ENCODE peak calls at places on chromosome 6, in five cellular contexts. Q is RWPE1, V is cardiac muscle cell, T is HepG2, Y is RWPE2. J is an unnamed sample.

GRCh38 chr6:144467153-144467762 is 182.1 kb downstream of the UTRN start:
- DNase-seq in Q (peak), V (no peak), T (no peak), Y (no peak), J (no peak)

GRCh38 chr6:63066053-63066704 is 145.1 kb upstream of the FKBP1C start:
- DNase-seq in Q (no peak), V (peak), T (peak), Y (no peak), J (no peak)

GRCh38 chr6:20306491-20306890 is 94.2 kb upstream of the MBOAT1 start:
- DNase-seq in Q (no peak), V (no peak), T (no peak), Y (no peak), J (no peak)

GRCh38 chr6:100622907-100623692 is 158.4 kb upstream of the SIM1 start:
- DNase-seq in Q (no peak), V (no peak), T (no peak), Y (no peak), J (no peak)

GRCh38 chr6:139588076-139588639 is 213.7 kb upstream of the CITED2 start:
- DNase-seq in Q (no peak), V (peak), T (peak), Y (no peak), J (peak)

GRCh38 chr6:7042654-7043545 is 64.9 kb upstream of the RREB1 start:
- DNase-seq in Q (no peak), V (peak), T (peak), Y (no peak), J (no peak)

GRCh38 chr6:162123797-162124196 is 603.8 kb downstream of the PRKN start:
- DNase-seq in Q (no peak), V (peak), T (no peak), Y (no peak), J (no peak)

GRCh38 chr6:109478222-109478805 is 4.7 kb downstream of the ZBTB24 start:
- DNase-seq in Q (no peak), V (no peak), T (no peak), Y (no peak), J (no peak)

GRCh38 chr6:22667855-22668254 is 98.5 kb downstream of the HDGFL1 start:
- DNase-seq in Q (no peak), V (no peak), T (peak), Y (no peak), J (no peak)

GRCh38 chr6:26156850-26157149 is 69.6 kb downstream of the HFE start:
- DNase-seq in Q (no peak), V (no peak), T (no peak), Y (no peak), J (no peak)

GRCh38 chr6:85390775-85391174 is 59.1 kb upstream of the NT5E start:
- DNase-seq in Q (no peak), V (no peak), T (no peak), Y (no peak), J (no peak)

GRCh38 chr6:141580988-141581387 is 551.7 kb upstream of the GJE1 start:
- DNase-seq in Q (peak), V (no peak), T (no peak), Y (no peak), J (no peak)

GRCh38 chr6:6599468-6599873 is 11.0 kb downstream of the LY86 start:
- DNase-seq in Q (no peak), V (no peak), T (no peak), Y (no peak), J (no peak)

GRCh38 chr6:4607793-4608192 is 168.4 kb upstream of the CDYL start:
- DNase-seq in Q (no peak), V (peak), T (no peak), Y (no peak), J (no peak)

GRCh38 chr6:154487367-154488275 is 22.9 kb downstream of the CNKSR3 start:
- DNase-seq in Q (no peak), V (no peak), T (peak), Y (no peak), J (no peak)

GRCh38 chr6:147214248-147215227 is 10.3 kb downstream of the STXBP5 start:
- DNase-seq in Q (no peak), V (no peak), T (no peak), Y (no peak), J (no peak)

GRCh38 chr6:90328004-90328403 is 31.4 kb upstream of the BACH2 start:
- DNase-seq in Q (peak), V (no peak), T (no peak), Y (no peak), J (no peak)

GRCh38 chr6:44558315-44559227 is 171.1 kb downstream of the CDC5L start:
- DNase-seq in Q (no peak), V (no peak), T (no peak), Y (no peak), J (no peak)

GRCh38 chr6:166656269-166657206 is 29.5 kb upstream of the RPS6KA2 start:
- DNase-seq in Q (no peak), V (no peak), T (peak), Y (no peak), J (no peak)

GRCh38 chr6:140773276-140773675 is 1359.4 kb upstream of the GJE1 start:
- DNase-seq in Q (no peak), V (no peak), T (no peak), Y (no peak), J (no peak)

GRCh38 chr6:116221067-116221466 is 32.8 kb downstream of the TSPYL4 start:
- DNase-seq in Q (no peak), V (no peak), T (no peak), Y (no peak), J (no peak)

GRCh38 chr6:112218563-112218962 is 35.8 kb downstream of the LAMA4 start:
- DNase-seq in Q (no peak), V (peak), T (no peak), Y (no peak), J (peak)

GRCh38 chr6:119190176-119190575 is 111.7 kb upstream of the FAM184A start:
- DNase-seq in Q (no peak), V (no peak), T (no peak), Y (no peak), J (no peak)

GRCh38 chr6:132131777-132132176 is 180.6 kb upstream of the CCN2 start:
- DNase-seq in Q (peak), V (no peak), T (peak), Y (peak), J (peak)

GRCh38 chr6:75855047-75855446 is 106.0 kb downstream of the MYO6 start:
- DNase-seq in Q (peak), V (peak), T (peak), Y (no peak), J (peak)

GRCh38 chr6:88835210-88835609 is 128.2 kb downstream of the RNGTT start:
- DNase-seq in Q (no peak), V (no peak), T (no peak), Y (no peak), J (no peak)

GRCh38 chr6:137390264-137390787 is 103.9 kb downstream of the OLIG3 start:
- DNase-seq in Q (no peak), V (no peak), T (no peak), Y (no peak), J (no peak)

GRCh38 chr6:79947191-79948173 is at the start of gene ELOVL4:
- DNase-seq in Q (peak), V (peak), T (no peak), Y (peak), J (peak)

GRCh38 chr6:44133003-44133931 is 5.9 kb downstream of the TMEM63B start:
- DNase-seq in Q (peak), V (peak), T (peak), Y (no peak), J (peak)

GRCh38 chr6:4180653-4181255 is 45.4 kb upstream of the ECI2 start:
- DNase-seq in Q (peak), V (no peak), T (peak), Y (no peak), J (peak)

GRCh38 chr6:148835920-148836441 is 89.2 kb downstream of the UST start:
- DNase-seq in Q (no peak), V (no peak), T (no peak), Y (no peak), J (no peak)

DNA sequence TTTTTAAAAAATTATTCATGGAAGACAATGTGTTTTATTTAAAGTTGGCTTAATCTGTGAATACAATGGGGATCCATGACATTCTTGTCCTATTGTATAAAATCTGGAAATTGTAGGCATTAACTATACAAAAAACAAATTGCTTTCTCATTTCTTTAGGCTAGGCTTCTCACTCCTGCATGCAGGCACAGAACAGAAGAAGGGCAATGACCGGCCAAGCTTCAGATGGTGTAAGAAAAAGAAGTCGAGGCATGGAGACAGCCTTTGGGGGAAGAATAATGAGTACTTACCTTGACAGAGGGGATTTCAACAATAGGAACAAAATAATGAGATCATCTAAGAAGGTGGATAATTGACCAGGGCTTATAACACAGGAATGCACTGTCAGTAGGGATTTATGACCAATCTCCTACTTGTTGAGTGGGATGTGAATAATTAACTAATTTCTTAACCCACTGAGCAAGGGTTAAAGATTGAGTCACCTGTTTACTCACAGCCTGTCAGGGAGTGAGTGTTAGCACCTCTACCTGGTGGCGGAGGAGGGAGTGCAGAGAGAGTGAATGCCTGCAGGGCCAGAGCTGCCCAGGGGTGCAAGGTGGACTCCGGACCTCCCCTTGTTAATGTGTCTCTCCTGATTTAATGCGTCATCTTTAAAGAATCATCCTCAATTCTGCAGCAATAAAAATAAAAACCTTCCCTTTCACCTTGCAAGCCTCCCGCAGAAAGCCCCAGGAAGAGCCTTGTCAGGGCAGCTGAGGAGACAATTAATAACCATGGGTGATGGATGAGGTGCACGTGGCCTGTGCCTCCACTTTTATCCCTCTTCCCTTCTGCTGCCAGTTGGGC is 3.9 kb downstream of the SLC22A2 start:
- DNase-seq in Q (peak), V (no peak), T (peak), Y (peak), J (peak)
- TF ChIP-seq CTCF in Q (no peak), V (no peak), T (peak), Y (peak), J (no peak)

DNA sequence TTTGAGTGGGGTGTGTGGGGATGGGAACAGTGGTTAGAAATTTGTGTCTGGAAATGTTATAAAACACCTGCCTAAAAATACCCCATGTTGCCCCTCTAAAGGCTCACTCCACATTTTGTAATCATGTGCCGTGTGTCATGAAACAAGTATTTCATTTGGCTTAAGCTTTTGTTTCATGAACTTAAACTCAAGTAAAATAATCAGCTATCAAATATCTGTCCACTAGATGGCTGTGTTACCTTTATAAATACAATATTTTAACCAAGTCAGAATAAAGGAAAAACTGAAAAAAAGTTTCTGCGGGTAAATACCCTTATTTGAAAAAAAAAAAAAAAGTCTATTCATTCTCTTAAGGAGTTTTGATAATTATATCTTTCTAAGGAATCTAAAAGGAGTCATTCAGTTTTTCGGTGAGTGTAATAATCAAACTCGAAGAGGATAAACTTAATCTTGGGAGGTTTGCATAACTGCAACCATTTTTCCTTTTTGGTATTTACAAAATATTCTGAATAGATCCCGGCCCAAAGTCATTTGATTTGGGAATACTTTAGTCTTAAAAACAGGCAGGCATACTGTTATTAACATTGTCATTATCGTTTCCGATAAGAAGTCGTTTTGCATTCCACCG is 29.9 kb upstream of the MTRF1L start:
- DNase-seq in Q (peak), V (peak), T (peak), Y (no peak), J (no peak)
- TF ChIP-seq CTCF in Q (peak), V (peak), T (peak), Y (peak), J (no peak)

GRCh38 chr6:32085759-32086458 is 23.2 kb downstream of the TNXB start:
- DNase-seq in Q (no peak), V (no peak), T (no peak), Y (no peak), J (no peak)

GRCh38 chr6:32087574-32088486 is 21.3 kb downstream of the TNXB start:
- DNase-seq in Q (peak), V (peak), T (peak), Y (no peak), J (peak)

GRCh38 chr6:32088487-32089049 is 20.6 kb downstream of the TNXB start:
- DNase-seq in Q (no peak), V (no peak), T (no peak), Y (no peak), J (no peak)

GRCh38 chr6:32084780-32085179 is 24.4 kb downstream of the TNXB start:
- DNase-seq in Q (no peak), V (no peak), T (no peak), Y (no peak), J (no peak)

GRCh38 chr6:32086661-32087573 is 22.2 kb downstream of the TNXB start:
- DNase-seq in Q (peak), V (peak), T (peak), Y (no peak), J (peak)
- TF ChIP-seq CTCF in Q (no peak), V (no peak), T (no peak), Y (no peak), J (no peak)

DNA sequence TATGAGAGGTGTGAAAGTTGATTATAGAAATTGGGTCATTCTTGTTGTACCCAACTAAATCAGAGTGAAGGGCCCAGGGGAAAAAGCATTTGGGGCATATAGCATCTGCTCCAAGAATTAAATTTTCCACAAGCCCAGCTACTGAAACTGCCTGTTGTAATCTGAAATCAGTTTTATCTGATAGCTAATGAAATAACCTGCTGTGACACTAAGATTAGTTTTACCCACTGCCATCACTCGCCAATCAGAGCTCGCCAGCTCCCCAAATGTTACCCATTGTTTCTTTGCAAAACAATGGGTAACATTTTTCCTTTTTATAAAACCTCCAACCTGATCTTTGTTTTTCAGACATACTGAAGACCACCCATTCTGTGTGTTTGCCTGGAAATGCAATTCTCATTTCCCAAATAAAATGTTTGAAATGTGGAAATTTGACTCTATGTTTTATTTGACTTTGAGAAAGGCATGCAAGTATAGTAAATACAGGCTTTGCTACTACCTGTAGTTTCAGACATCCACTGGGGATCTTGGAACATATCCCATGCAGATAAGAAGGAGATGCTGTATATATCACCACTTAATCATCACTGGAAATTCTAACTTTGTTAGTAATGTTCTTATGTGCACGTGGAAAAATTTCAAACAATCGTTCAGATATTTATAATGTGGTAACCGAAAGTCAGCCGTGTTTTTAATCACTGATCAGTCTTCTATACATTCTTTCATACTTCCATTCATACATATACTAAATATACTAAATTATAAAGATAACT is 6.3 kb upstream of the AHI1 start:
- DNase-seq in Q (no peak), V (no peak), T (no peak), Y (no peak), J (no peak)
- TF ChIP-seq CTCF in Q (no peak), V (no peak), T (no peak), Y (no peak), J (no peak)

DNA sequence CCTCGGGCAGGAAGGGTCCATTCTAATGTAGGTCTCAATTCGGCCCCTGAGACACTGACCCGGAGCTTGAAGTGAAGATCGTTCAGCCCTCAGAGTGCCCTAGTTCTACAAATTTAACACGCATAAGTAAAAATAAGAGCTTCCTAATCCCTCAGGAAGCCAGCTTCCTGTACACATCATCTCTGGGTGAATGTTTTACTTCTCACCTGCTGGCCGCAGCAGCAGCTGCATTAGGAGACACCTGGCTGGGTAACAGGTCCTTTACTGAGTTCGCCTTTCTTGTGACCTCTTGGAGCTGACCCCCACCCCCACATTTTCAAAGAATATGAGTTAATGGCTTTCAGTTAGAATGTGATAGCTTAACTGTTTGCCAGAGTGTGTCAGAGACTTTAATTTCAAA is 165.0 kb downstream of the SMOC2 start:
- DNase-seq in Q (peak), V (no peak), T (no peak), Y (no peak), J (peak)
- TF ChIP-seq CTCF in Q (no peak), V (no peak), T (no peak), Y (peak), J (no peak)